ENCODE peak calls at places on chromosomes 1 and 21, in four cellular contexts. A is A549, B is Caco-2, Y is astrocyte of the cerebellum. Z is an unnamed sample.

GRCh38 chr21:34073749-34074282 is 438 bp downstream of the MRPS6 start:
- DNase-seq in A (no peak), B (no peak), Y (no peak), Z (no peak)

GRCh38 chr1:164772635-164773034 is 213.7 kb downstream of the PBX1 start:
- DNase-seq in A (peak), B (peak), Y (peak), Z (peak)

GRCh38 chr1:207084701-207085180 is 3.9 kb upstream of the C4BPB start:
- DNase-seq in A (peak), B (peak), Y (peak), Z (peak)

GRCh38 chr1:20654104-20654690 is 7.0 kb downstream of the DDOST start:
- DNase-seq in A (no peak), B (no peak), Y (no peak), Z (no peak)

GRCh38 chr1:246066553-246066952 is 440.5 kb downstream of the SMYD3 start:
- DNase-seq in A (no peak), B (no peak), Y (no peak), Z (no peak)

GRCh38 chr21:44711327-44712202 is at the start of gene TSPEAR:
- DNase-seq in A (no peak), B (peak), Y (no peak), Z (no peak)

GRCh38 chr1:160081261-160081936 is at the start of gene KCNJ9:
- DNase-seq in A (no peak), B (no peak), Y (no peak), Z (no peak)

GRCh38 chr21:35075546-35075945 is 26.4 kb upstream of the RUNX1 start:
- DNase-seq in A (no peak), B (no peak), Y (no peak), Z (no peak)

GRCh38 chr1:119924948-119925898 is 28.9 kb upstream of the ADAM30 start:
- DNase-seq in A (no peak), B (no peak), Y (no peak), Z (no peak)

GRCh38 chr1:1089731-1090423 is 15.8 kb upstream of the RNF223 start:
- DNase-seq in A (no peak), B (no peak), Y (no peak), Z (no peak)

GRCh38 chr1:35319988-35320713 is 51.6 kb downstream of the ZMYM4 start:
- DNase-seq in A (no peak), B (no peak), Y (peak), Z (no peak)

GRCh38 chr21:42238185-42238934 is 19.4 kb downstream of the ABCG1 start:
- DNase-seq in A (no peak), B (no peak), Y (no peak), Z (no peak)

GRCh38 chr1:81804320-81804719 is 3.6 kb downstream of the ADGRL2 start:
- DNase-seq in A (no peak), B (no peak), Y (no peak), Z (no peak)

GRCh38 chr1:210455840-210456603 is 127.3 kb downstream of the HHAT start:
- DNase-seq in A (no peak), B (no peak), Y (no peak), Z (no peak)

GRCh38 chr1:162736633-162737067 is 53.9 kb upstream of the HSD17B7 start:
- DNase-seq in A (no peak), B (no peak), Y (no peak), Z (no peak)

GRCh38 chr1:3068400-3069361 is at the start of gene PRDM16:
- DNase-seq in A (peak), B (peak), Y (peak), Z (no peak)

GRCh38 chr1:51955797-51956527 is 34.5 kb downstream of the RAB3B start:
- DNase-seq in A (no peak), B (no peak), Y (no peak), Z (no peak)

GRCh38 chr1:204410764-204411450 is 710 bp downstream of the PPP1R15B start:
- DNase-seq in A (no peak), B (peak), Y (no peak), Z (no peak)

GRCh38 chr1:42044346-42044745 is 108.9 kb upstream of the GUCA2B start:
- DNase-seq in A (no peak), B (no peak), Y (no peak), Z (no peak)

GRCh38 chr1:151985270-151985669 is 8.4 kb downstream of the S100A10 start:
- DNase-seq in A (no peak), B (no peak), Y (no peak), Z (no peak)

GRCh38 chr1:247415423-247416361 is at the start of gene NLRP3:
- DNase-seq in A (no peak), B (no peak), Y (no peak), Z (no peak)

GRCh38 chr1:33459766-33460543 is 12.5 kb upstream of the ZSCAN20 start:
- DNase-seq in A (no peak), B (no peak), Y (no peak), Z (no peak)

GRCh38 chr1:224212618-224213037 is 29.6 kb downstream of the DEGS1 start:
- DNase-seq in A (no peak), B (peak), Y (no peak), Z (no peak)

DNA sequence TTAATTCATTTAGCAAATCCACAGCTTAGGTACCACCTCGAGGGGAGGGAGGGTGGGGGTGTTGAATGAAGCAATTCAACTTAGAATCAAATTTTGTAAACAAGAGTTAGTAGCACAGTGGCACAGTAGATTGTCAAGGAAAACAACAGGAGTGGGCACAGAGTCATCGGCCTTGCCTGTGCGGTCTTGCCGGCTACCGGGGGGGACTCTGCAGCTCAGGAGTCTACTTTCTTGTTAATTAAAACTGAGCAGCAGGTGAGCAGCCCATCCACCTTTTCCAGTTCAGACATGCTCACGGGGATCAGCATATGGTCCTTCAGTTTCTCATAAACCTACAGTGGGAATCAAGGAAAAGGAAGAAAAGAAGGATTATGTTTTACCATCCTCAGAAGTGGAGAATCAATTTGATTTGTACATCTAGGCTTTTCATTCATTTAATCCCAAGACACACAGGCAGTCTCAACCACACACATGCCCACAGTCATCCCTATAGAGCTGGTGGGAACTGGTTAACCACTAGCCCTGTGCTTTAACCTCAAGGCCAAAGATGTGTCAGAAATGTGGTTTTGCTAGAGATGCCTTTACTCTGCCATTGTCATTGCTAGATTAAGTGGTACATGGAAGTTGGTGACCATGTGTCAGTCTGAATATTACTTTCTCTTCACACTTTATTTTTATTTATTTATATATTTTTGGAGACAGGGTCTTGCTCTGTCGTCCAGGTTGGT is 45.0 kb upstream of the BCL10 start:
- DNase-seq in A (no peak), B (no peak), Y (no peak), Z (no peak)
- TF ChIP-seq CTCF in A (no peak), B (no peak), Y (no peak), Z (no peak)

DNA sequence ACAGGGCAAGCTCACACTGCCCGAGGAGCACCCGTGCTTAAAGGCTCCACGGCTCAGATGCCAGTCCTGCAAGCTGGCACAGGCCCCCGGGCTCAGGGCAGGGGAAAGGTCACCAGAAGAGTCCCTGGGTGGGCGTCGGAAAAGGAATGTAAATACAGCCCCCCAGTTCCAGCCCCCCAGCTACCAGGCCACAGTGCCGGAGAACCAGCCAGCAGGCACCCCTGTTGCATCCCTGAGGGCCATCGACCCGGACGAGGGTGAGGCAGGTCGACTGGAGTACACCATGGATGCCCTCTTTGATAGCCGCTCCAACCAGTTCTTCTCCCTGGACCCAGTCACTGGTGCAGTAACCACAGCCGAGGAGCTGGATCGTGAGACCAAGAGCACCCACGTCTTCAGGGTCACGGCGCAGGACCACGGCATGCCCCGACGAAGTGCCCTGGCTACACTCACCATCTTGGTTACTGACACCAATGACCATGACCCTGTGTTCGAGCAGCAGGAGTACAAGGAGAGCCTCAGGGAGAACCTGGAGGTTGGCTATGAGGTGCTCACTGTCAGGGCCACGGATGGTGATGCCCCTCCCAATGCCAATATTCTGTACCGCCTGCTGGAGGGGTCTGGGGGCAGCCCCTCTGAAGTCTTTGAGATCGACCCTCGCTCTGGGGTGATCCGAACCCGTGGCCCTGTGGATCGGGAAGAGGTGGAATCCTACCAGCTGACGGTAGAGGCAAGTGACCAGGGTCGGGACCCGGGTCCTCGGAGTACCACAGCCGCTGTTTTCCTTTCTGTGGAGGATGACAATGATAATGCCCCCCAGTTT is 1.3 kb downstream of the CELSR2 start:
- DNase-seq in A (no peak), B (peak), Y (no peak), Z (no peak)
- H3K4me3 ChIP-seq in A (no peak), B (peak), Y (no peak), Z (peak)

DNA sequence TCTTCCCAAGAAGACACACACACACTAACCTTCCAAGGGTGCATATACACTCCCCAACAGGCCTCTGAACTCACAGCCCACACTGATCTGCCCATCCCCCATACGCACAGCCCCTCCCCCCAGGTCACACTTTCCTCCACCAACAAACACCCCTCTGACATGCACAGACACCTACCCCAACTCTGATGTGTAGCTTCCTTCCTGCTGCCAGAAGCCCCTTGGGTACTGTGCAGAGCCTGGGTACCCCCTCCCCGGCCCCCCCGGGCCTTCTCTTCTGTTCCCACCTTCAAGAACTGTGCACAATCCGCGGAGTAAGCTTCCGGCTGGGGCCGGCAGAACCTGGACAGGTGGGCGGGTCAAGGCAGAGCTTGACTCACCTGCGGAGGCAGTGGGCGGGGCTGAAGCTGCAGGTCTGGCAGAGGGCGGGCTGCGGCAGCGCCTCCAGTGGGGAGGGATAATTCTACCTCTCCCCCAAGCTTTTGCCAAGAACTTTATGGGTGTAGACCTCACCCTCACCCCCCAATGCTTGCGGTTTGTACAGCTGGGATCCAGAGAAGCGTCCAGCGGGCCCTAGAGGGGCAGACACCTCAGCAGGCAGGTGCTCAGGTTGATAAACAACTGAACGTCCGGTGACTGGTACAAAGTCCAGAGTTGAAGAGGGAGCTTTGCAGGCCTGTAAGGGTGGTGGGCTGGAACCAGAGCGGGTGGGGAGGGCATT is at the start of gene C1orf210:
- DNase-seq in A (no peak), B (peak), Y (no peak), Z (no peak)
- TF ChIP-seq CTCF in A (no peak), B (no peak), Y (no peak), Z (no peak)

GRCh38 chr21:15274701-15275255 is 210.0 kb upstream of the NRIP1 start:
- DNase-seq in A (no peak), B (no peak), Y (no peak), Z (no peak)
- H3K4me3 ChIP-seq in A (no peak), B (no peak), Y (no peak), Z (no peak)

Z was measured in HFF-Myc.